ENCODE peak calls at places on chromosomes 12 and 14, in six cellular contexts. One of them, this sample, is unnamed.
A peak's percentile ranks its signal among the peaks of the same experiment; 100 is the strongest.

GRCh38 chr12:48991247-48992050 is 7.7 kb downstream of the DDN start:
- DNase-seq in naive thymus-derived CD8-positive, alpha-beta T cell: no peak
- DNase-seq in H7: peak; percentile 28
- DNase-seq in stimulated activated CD4-positive, alpha-beta T cell treated with anti-CD3 and anti-CD28 coated beads, Interleukin-4, amount 100 ng/mL, for 24 hours: no peak
- DNase-seq in substantia nigra: no peak
- DNase-seq in AG08395: no peak
- DNase-seq in this sample: no peak

GRCh38 chr14:24761141-24761540 is 127.2 kb upstream of the GZMB start:
- DNase-seq in H7: peak; percentile 16
- DNase-seq in stimulated activated CD4-positive, alpha-beta T cell treated with anti-CD3 and anti-CD28 coated beads, Interleukin-4, amount 100 ng/mL, for 24 hours: no peak
- DNase-seq in substantia nigra: no peak
- DNase-seq in AG08395: no peak
- DNase-seq in naive thymus-derived CD8-positive, alpha-beta T cell: no peak
- DNase-seq in this sample: no peak

GRCh38 chr14:95935228-95935822 is 58.7 kb downstream of the TUNAR start:
- DNase-seq in naive thymus-derived CD8-positive, alpha-beta T cell: no peak
- DNase-seq in stimulated activated CD4-positive, alpha-beta T cell treated with anti-CD3 and anti-CD28 coated beads, Interleukin-4, amount 100 ng/mL, for 24 hours: no peak
- DNase-seq in H7: peak; percentile 22
- DNase-seq in AG08395: peak; percentile 14
- DNase-seq in substantia nigra: no peak
- DNase-seq in this sample: peak; percentile 45

GRCh38 chr14:35285168-35285990 is 6.8 kb upstream of the PSMA6 start:
- DNase-seq in H7: no peak
- DNase-seq in naive thymus-derived CD8-positive, alpha-beta T cell: no peak
- DNase-seq in substantia nigra: no peak
- DNase-seq in AG08395: peak; percentile 21
- DNase-seq in stimulated activated CD4-positive, alpha-beta T cell treated with anti-CD3 and anti-CD28 coated beads, Interleukin-4, amount 100 ng/mL, for 24 hours: peak; percentile 40
- DNase-seq in this sample: no peak

GRCh38 chr14:81452766-81453165 is 52.6 kb upstream of the STON2 start:
- DNase-seq in H7: no peak
- DNase-seq in stimulated activated CD4-positive, alpha-beta T cell treated with anti-CD3 and anti-CD28 coated beads, Interleukin-4, amount 100 ng/mL, for 24 hours: no peak
- DNase-seq in naive thymus-derived CD8-positive, alpha-beta T cell: no peak
- DNase-seq in AG08395: no peak
- DNase-seq in substantia nigra: no peak
- DNase-seq in this sample: no peak

GRCh38 chr12:101696477-101697196 is 803 bp upstream of the CHPT1 start:
- DNase-seq in substantia nigra: no peak
- DNase-seq in stimulated activated CD4-positive, alpha-beta T cell treated with anti-CD3 and anti-CD28 coated beads, Interleukin-4, amount 100 ng/mL, for 24 hours: no peak
- DNase-seq in AG08395: peak; percentile 6
- DNase-seq in naive thymus-derived CD8-positive, alpha-beta T cell: no peak
- DNase-seq in H7: peak; percentile 30
- DNase-seq in this sample: no peak

GRCh38 chr14:58922211-58922940 is 266.1 kb upstream of the DAAM1 start:
- DNase-seq in substantia nigra: no peak
- DNase-seq in naive thymus-derived CD8-positive, alpha-beta T cell: no peak
- DNase-seq in H7: no peak
- DNase-seq in AG08395: no peak
- DNase-seq in stimulated activated CD4-positive, alpha-beta T cell treated with anti-CD3 and anti-CD28 coated beads, Interleukin-4, amount 100 ng/mL, for 24 hours: no peak
- DNase-seq in this sample: no peak

GRCh38 chr12:47715393-47715876 is 9.6 kb upstream of the RPAP3 start:
- DNase-seq in naive thymus-derived CD8-positive, alpha-beta T cell: peak; percentile 77
- DNase-seq in AG08395: peak; percentile 67
- DNase-seq in stimulated activated CD4-positive, alpha-beta T cell treated with anti-CD3 and anti-CD28 coated beads, Interleukin-4, amount 100 ng/mL, for 24 hours: peak; percentile 86
- DNase-seq in substantia nigra: peak; percentile 73
- DNase-seq in H7: peak; percentile 80
- DNase-seq in this sample: peak; percentile 79

GRCh38 chr14:95292660-95293425 is 26.9 kb downstream of the CLMN start:
- DNase-seq in substantia nigra: no peak
- DNase-seq in stimulated activated CD4-positive, alpha-beta T cell treated with anti-CD3 and anti-CD28 coated beads, Interleukin-4, amount 100 ng/mL, for 24 hours: no peak
- DNase-seq in AG08395: no peak
- DNase-seq in naive thymus-derived CD8-positive, alpha-beta T cell: no peak
- DNase-seq in H7: no peak
- DNase-seq in this sample: peak; percentile 14

GRCh38 chr12:82383930-82384513 is 25.7 kb downstream of the METTL25 start:
- DNase-seq in stimulated activated CD4-positive, alpha-beta T cell treated with anti-CD3 and anti-CD28 coated beads, Interleukin-4, amount 100 ng/mL, for 24 hours: no peak
- DNase-seq in substantia nigra: no peak
- DNase-seq in naive thymus-derived CD8-positive, alpha-beta T cell: no peak
- DNase-seq in AG08395: peak; percentile 29
- DNase-seq in H7: no peak
- DNase-seq in this sample: no peak

This sample was measured in H9.